ENCODE peak calls at places on chromosomes 7 and 10, in four cellular contexts. T is retina, U is HFFc6, P is nucleus accumbens. L is an unnamed sample.

GRCh38 chr7:23918856-23919255 is 208.8 kb downstream of the STK31 start:
- DNase-seq in P (no peak), T (no peak), U (no peak), L (no peak)

GRCh38 chr10:30911303-30911863 is 120.3 kb downstream of the ZNF438 start:
- DNase-seq in T (no peak), P (no peak), U (no peak), L (no peak)

GRCh38 chr7:54837761-54838539 is 78.9 kb upstream of the SEC61G start:
- DNase-seq in P (no peak), U (no peak), T (no peak), L (no peak)

GRCh38 chr7:48161407-48162125 is 9.7 kb upstream of the ABCA13 start:
- DNase-seq in P (no peak), T (no peak), U (no peak), L (no peak)

GRCh38 chr7:25831901-25832411 is 320.0 kb upstream of the NFE2L3 start:
- DNase-seq in T (peak; percentile 77), P (no peak), U (no peak), L (no peak)

GRCh38 chr10:103241262-103242011 is 4.2 kb upstream of the RPEL1 start:
- DNase-seq in U (peak; percentile 43), T (peak; percentile 15), P (peak; percentile 25), L (no peak)

GRCh38 chr7:158549176-158549833 is 38.3 kb downstream of the PTPRN2 start:
- DNase-seq in P (no peak), T (no peak), U (no peak), L (peak; percentile 61)

GRCh38 chr7:44854644-44855364 is 6.9 kb upstream of the H2AZ2 start:
- DNase-seq in P (no peak), T (no peak), U (no peak), L (no peak)

GRCh38 chr7:2112261-2113203 is 120.2 kb downstream of the MAD1L1 start:
- DNase-seq in T (no peak), U (no peak), P (no peak), L (no peak)

GRCh38 chr7:131674131-131674530 is 117.7 kb upstream of the PODXL start:
- DNase-seq in T (no peak), P (no peak), U (no peak), L (no peak)

GRCh38 chr10:11776080-11776479 is 33.9 kb downstream of the ECHDC3 start:
- DNase-seq in T (no peak), U (peak; percentile 23), P (no peak), L (no peak)

GRCh38 chr7:157309990-157310668 is 26.7 kb upstream of the DNAJB6 start:
- DNase-seq in T (no peak), U (peak; percentile 97), P (no peak), L (no peak)

GRCh38 chr7:156234666-156235494 is 405.7 kb upstream of the RNF32 start:
- DNase-seq in U (no peak), T (no peak), P (no peak), L (no peak)

GRCh38 chr10:84118395-84119006 is 20.8 kb upstream of the GHITM start:
- DNase-seq in U (no peak), T (no peak), P (peak; percentile 68), L (no peak)

GRCh38 chr10:10209152-10209551 is 808.5 kb upstream of the CELF2 start:
- DNase-seq in T (peak; percentile 66), P (no peak), U (no peak), L (peak; percentile 28)

GRCh38 chr10:71213761-71214440 is 1.5 kb downstream of the UNC5B start:
- DNase-seq in P (no peak), U (peak; percentile 70), T (peak; percentile 74), L (peak; percentile 42)

GRCh38 chr7:118232837-118233236 is 8.3 kb downstream of the ANKRD7 start:
- DNase-seq in U (no peak), T (no peak), P (no peak), L (no peak)

GRCh38 chr10:123149568-123150228 is 1.8 kb downstream of the HMX2 start:
- DNase-seq in P (no peak), U (no peak), T (peak; percentile 80), L (peak; percentile 55)

GRCh38 chr10:80855348-80855971 is 317.8 kb downstream of the SH2D4B start:
- DNase-seq in P (no peak), U (no peak), T (peak; percentile 40), L (peak; percentile 74)

GRCh38 chr7:66615699-66616098 is 13.0 kb upstream of the KCTD7 start:
- DNase-seq in U (no peak), T (no peak), P (no peak), L (no peak)

GRCh38 chr7:106588576-106589494 is 72.1 kb downstream of the CCDC71L start:
- DNase-seq in P (no peak), U (no peak), T (no peak), L (no peak)